ENCODE peak calls at places on chromosomes 13 and 19, in ten cellular contexts. One of them, this sample, is unnamed.

GRCh38 chr19:39150807-39151206 is 25.2 kb downstream of the PAK4 start:
- DNase-seq in neural crest cell: no peak
- DNase-seq in ovary: no peak
- DNase-seq in heart left ventricle: no peak
- DNase-seq in cardiac fibroblast: no peak
- DNase-seq in IMR-90: no peak
- DNase-seq in AG04450: no peak
- DNase-seq in foreskin fibroblast: no peak
- DNase-seq in B cell: no peak
- DNase-seq in nephron progenitor cell: no peak
- DNase-seq in this sample: no peak

GRCh38 chr13:88456155-88456554 is 785.0 kb downstream of the SLITRK5 start:
- DNase-seq in cardiac fibroblast: no peak
- DNase-seq in AG04450: no peak
- DNase-seq in neural crest cell: no peak
- DNase-seq in IMR-90: no peak
- DNase-seq in foreskin fibroblast: no peak
- DNase-seq in ovary: no peak
- DNase-seq in nephron progenitor cell: no peak
- DNase-seq in heart left ventricle: no peak
- DNase-seq in B cell: peak; percentile 40
- DNase-seq in this sample: no peak

GRCh38 chr13:41502676-41503075 is 45.3 kb downstream of the RGCC start:
- DNase-seq in ovary: no peak
- DNase-seq in cardiac fibroblast: no peak
- DNase-seq in AG04450: no peak
- DNase-seq in foreskin fibroblast: no peak
- DNase-seq in heart left ventricle: no peak
- DNase-seq in neural crest cell: no peak
- DNase-seq in B cell: peak; percentile 69
- DNase-seq in IMR-90: no peak
- DNase-seq in nephron progenitor cell: no peak
- DNase-seq in this sample: no peak

GRCh38 chr13:44158741-44159632 is 214.6 kb upstream of the SERP2 start:
- DNase-seq in IMR-90: no peak
- DNase-seq in foreskin fibroblast: no peak
- DNase-seq in neural crest cell: no peak
- DNase-seq in cardiac fibroblast: no peak
- DNase-seq in B cell: no peak
- DNase-seq in nephron progenitor cell: no peak
- DNase-seq in AG04450: no peak
- DNase-seq in heart left ventricle: no peak
- DNase-seq in ovary: peak; percentile 46
- DNase-seq in this sample: no peak

GRCh38 chr19:41906916-41907680 is 21.2 kb downstream of the ERFL start:
- DNase-seq in neural crest cell: no peak
- DNase-seq in foreskin fibroblast: no peak
- DNase-seq in ovary: no peak
- DNase-seq in IMR-90: no peak
- DNase-seq in cardiac fibroblast: no peak
- DNase-seq in nephron progenitor cell: no peak
- DNase-seq in AG04450: no peak
- DNase-seq in B cell: no peak
- DNase-seq in heart left ventricle: no peak
- DNase-seq in this sample: no peak

GRCh38 chr19:5172859-5173577 is 167.6 kb downstream of the PTPRS start:
- DNase-seq in nephron progenitor cell: no peak
- DNase-seq in ovary: no peak
- DNase-seq in foreskin fibroblast: peak; percentile 99
- DNase-seq in IMR-90: peak; percentile 98
- DNase-seq in cardiac fibroblast: peak; percentile 98
- DNase-seq in B cell: no peak
- DNase-seq in heart left ventricle: no peak
- DNase-seq in AG04450: peak; percentile 72
- DNase-seq in neural crest cell: no peak
- DNase-seq in this sample: no peak

GRCh38 chr19:5966215-5966614 is 11.7 kb downstream of the RANBP3 start:
- DNase-seq in nephron progenitor cell: no peak
- DNase-seq in cardiac fibroblast: peak; percentile 71
- DNase-seq in heart left ventricle: no peak
- DNase-seq in IMR-90: peak; percentile 89
- DNase-seq in foreskin fibroblast: peak; percentile 74
- DNase-seq in ovary: no peak
- DNase-seq in AG04450: peak; percentile 79
- DNase-seq in B cell: no peak
- DNase-seq in neural crest cell: no peak
- DNase-seq in this sample: no peak

GRCh38 chr13:84902243-84902642 is 897.0 kb downstream of the SLITRK6 start:
- DNase-seq in neural crest cell: no peak
- DNase-seq in IMR-90: no peak
- DNase-seq in ovary: no peak
- DNase-seq in foreskin fibroblast: no peak
- DNase-seq in B cell: no peak
- DNase-seq in heart left ventricle: no peak
- DNase-seq in cardiac fibroblast: no peak
- DNase-seq in AG04450: no peak
- DNase-seq in nephron progenitor cell: no peak
- DNase-seq in this sample: no peak

GRCh38 chr13:102724923-102725322 is 30.1 kb upstream of the METTL21C start:
- DNase-seq in ovary: no peak
- DNase-seq in B cell: no peak
- DNase-seq in heart left ventricle: no peak
- DNase-seq in neural crest cell: no peak
- DNase-seq in AG04450: no peak
- DNase-seq in cardiac fibroblast: peak; percentile 69
- DNase-seq in foreskin fibroblast: peak; percentile 72
- DNase-seq in nephron progenitor cell: no peak
- DNase-seq in IMR-90: peak; percentile 24
- DNase-seq in this sample: no peak

GRCh38 chr13:84661718-84662117 is 779.4 kb upstream of the SLITRK1 start:
- DNase-seq in B cell: no peak
- DNase-seq in nephron progenitor cell: no peak
- DNase-seq in ovary: no peak
- DNase-seq in heart left ventricle: no peak
- DNase-seq in cardiac fibroblast: no peak
- DNase-seq in IMR-90: peak; percentile 5
- DNase-seq in AG04450: no peak
- DNase-seq in neural crest cell: no peak
- DNase-seq in foreskin fibroblast: peak; percentile 10
- DNase-seq in this sample: no peak

GRCh38 chr13:33279898-33280549 is 5.5 kb downstream of the STARD13 start:
- DNase-seq in IMR-90: peak; percentile 71
- DNase-seq in AG04450: no peak
- DNase-seq in B cell: no peak
- DNase-seq in cardiac fibroblast: peak; percentile 93
- DNase-seq in neural crest cell: no peak
- DNase-seq in heart left ventricle: no peak
- DNase-seq in ovary: no peak
- DNase-seq in nephron progenitor cell: no peak
- DNase-seq in foreskin fibroblast: peak; percentile 83
- DNase-seq in this sample: no peak

GRCh38 chr19:49335071-49335783 is at the start of gene CD37:
- DNase-seq in cardiac fibroblast: no peak
- DNase-seq in ovary: no peak
- DNase-seq in IMR-90: no peak
- DNase-seq in B cell: peak; percentile 79
- DNase-seq in heart left ventricle: no peak
- DNase-seq in foreskin fibroblast: no peak
- DNase-seq in nephron progenitor cell: no peak
- DNase-seq in neural crest cell: no peak
- DNase-seq in AG04450: no peak
- DNase-seq in this sample: no peak

GRCh38 chr13:65594255-65594654 is 1635.9 kb downstream of the PCDH9 start:
- DNase-seq in ovary: no peak
- DNase-seq in AG04450: peak; percentile 11
- DNase-seq in foreskin fibroblast: peak; percentile 60
- DNase-seq in heart left ventricle: no peak
- DNase-seq in B cell: no peak
- DNase-seq in neural crest cell: no peak
- DNase-seq in IMR-90: peak; percentile 82
- DNase-seq in cardiac fibroblast: peak; percentile 67
- DNase-seq in nephron progenitor cell: no peak
- DNase-seq in this sample: no peak

DNA sequence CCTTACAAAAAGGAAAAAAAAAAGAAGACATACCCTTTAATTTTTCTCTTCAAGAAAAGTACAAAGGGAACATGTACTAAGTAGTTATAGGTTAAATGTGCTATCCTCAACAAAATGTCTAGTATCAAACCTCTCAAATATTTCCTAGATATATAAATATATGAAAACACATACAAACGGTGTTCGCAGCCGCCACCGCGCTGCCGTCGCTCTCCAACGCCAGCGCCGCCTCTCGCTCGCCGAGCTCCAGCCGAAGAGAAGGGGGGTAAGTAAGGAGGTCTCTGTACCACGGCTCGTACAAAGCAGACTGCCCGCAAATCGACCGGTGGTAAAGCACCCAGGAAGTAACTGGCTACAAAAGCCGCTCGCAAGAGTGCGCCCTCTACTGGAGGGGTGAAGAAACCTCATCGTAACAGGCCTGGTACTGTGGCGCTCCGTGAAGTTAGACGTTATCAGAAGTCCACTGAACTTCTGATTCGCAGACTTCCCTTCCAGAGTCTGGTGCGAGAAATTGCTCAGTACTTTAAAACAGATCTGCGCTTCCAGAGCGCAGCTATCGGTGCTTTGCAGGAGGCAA is 192.1 kb downstream of the DACH1 start:
- DNase-seq in neural crest cell: no peak
- DNase-seq in ovary: no peak
- DNase-seq in foreskin fibroblast: no peak
- DNase-seq in IMR-90: no peak
- DNase-seq in B cell: no peak
- DNase-seq in nephron progenitor cell: no peak
- DNase-seq in heart left ventricle: no peak
- DNase-seq in cardiac fibroblast: no peak
- DNase-seq in AG04450: no peak
- DNase-seq in this sample: no peak
- TF ChIP-seq CTCF in neural crest cell: no peak
- TF ChIP-seq CTCF in ovary: no peak
- TF ChIP-seq CTCF in foreskin fibroblast: no peak
- TF ChIP-seq CTCF in IMR-90: no peak
- TF ChIP-seq CTCF in B cell: no peak
- TF ChIP-seq CTCF in nephron progenitor cell: no peak
- TF ChIP-seq CTCF in heart left ventricle: no peak
- TF ChIP-seq CTCF in cardiac fibroblast: peak; percentile 13
- TF ChIP-seq CTCF in AG04450: peak; percentile 6
- TF ChIP-seq CTCF in this sample: peak; percentile 58

GRCh38 chr13:22735381-22735995 is 445.3 kb upstream of the SGCG start:
- DNase-seq in AG04450: no peak
- DNase-seq in foreskin fibroblast: no peak
- DNase-seq in nephron progenitor cell: no peak
- DNase-seq in heart left ventricle: peak; percentile 25
- DNase-seq in ovary: no peak
- DNase-seq in IMR-90: no peak
- DNase-seq in cardiac fibroblast: no peak
- DNase-seq in neural crest cell: no peak
- DNase-seq in B cell: no peak
- DNase-seq in this sample: no peak
- TF ChIP-seq CTCF in AG04450: no peak
- TF ChIP-seq CTCF in foreskin fibroblast: no peak
- TF ChIP-seq CTCF in nephron progenitor cell: no peak
- TF ChIP-seq CTCF in heart left ventricle: no peak
- TF ChIP-seq CTCF in ovary: no peak
- TF ChIP-seq CTCF in IMR-90: no peak
- TF ChIP-seq CTCF in cardiac fibroblast: no peak
- TF ChIP-seq CTCF in neural crest cell: no peak
- TF ChIP-seq CTCF in B cell: no peak
- TF ChIP-seq CTCF in this sample: no peak

DNA sequence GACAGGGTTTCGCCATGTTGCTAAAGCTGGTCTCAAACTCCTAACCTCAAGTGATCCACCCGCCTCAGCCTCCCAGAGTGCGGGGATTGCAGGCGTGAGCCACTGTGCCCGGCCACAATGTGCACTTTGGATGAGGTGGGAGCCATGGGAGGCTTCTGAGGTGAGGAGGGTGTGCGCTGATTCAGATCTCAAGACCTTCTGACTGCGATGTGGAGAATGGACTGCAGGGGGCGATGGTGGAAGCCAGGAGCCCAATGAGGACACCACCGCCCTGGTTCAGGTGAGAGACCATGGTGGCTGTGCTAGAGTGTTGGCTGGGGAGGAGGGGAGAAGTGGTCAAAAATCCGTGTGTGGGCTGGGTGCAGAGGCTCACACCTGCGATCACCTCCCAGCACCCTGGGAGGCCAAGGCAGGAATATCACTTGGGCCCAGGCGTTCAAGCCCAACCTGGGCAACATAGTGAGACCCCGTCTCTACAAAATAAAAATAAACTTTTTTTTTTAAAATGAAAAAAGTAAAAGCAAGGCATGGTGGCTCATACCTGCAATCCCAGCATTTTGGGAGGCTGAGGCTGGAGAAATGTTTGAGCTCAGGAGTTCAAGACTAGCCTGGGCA is 5.6 kb downstream of the INAFM1 start:
- DNase-seq in IMR-90: no peak
- DNase-seq in ovary: no peak
- DNase-seq in heart left ventricle: no peak
- DNase-seq in nephron progenitor cell: peak; percentile 46
- DNase-seq in AG04450: no peak
- DNase-seq in cardiac fibroblast: peak; percentile 41
- DNase-seq in neural crest cell: peak; percentile 57
- DNase-seq in foreskin fibroblast: peak; percentile 19
- DNase-seq in B cell: no peak
- DNase-seq in this sample: peak; percentile 61
- TF ChIP-seq CTCF in IMR-90: peak; percentile 26
- TF ChIP-seq CTCF in ovary: no peak
- TF ChIP-seq CTCF in heart left ventricle: no peak
- TF ChIP-seq CTCF in nephron progenitor cell: peak; percentile 19
- TF ChIP-seq CTCF in AG04450: peak; percentile 49
- TF ChIP-seq CTCF in cardiac fibroblast: peak; percentile 60
- TF ChIP-seq CTCF in neural crest cell: peak; percentile 55
- TF ChIP-seq CTCF in foreskin fibroblast: peak; percentile 51
- TF ChIP-seq CTCF in B cell: peak; percentile 42
- TF ChIP-seq CTCF in this sample: peak; percentile 39

DNA sequence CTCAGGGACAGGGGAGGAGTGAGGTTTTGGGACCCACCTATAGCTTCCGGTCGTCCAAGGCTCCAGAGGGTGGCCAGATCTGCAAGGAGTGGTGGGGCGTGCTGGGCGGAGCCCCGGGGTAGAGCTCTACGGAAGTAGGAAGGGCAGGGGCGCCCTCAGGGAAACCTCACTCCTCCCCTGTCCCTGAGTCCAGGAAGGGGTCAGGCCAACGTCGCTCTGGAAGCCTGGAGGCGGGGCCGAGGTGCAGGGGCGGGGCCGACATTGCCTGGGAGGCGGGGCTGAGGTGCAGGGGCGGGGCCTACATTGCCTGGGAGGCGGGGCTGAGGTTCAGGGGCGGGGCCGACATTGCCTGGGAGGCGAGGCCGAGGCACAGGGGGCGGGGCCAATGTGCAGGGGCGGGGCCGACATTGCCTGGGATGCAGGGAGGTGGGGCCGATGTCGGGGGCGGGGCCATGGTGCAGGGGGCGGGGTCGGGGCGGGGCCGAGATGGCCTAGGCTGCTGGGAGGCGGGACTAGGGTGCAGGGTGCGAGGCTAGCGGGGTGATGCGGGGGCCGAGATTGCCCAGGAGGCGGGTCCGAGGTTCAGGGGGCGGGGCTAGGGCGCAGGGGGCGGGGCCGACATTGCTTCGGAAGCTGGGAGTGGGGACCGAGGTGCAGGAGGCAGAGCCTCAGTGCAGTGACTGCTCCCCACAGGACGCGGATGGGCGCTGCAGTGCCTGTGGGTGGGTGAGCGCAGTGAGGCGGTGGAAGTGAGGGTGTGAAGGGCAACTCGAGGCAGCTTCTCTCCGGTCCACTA is 4.9 kb upstream of the PALM start:
- DNase-seq in cardiac fibroblast: peak; percentile 51
- DNase-seq in ovary: peak; percentile 88
- DNase-seq in nephron progenitor cell: peak; percentile 95
- DNase-seq in IMR-90: peak; percentile 18
- DNase-seq in heart left ventricle: peak; percentile 84
- DNase-seq in foreskin fibroblast: peak; percentile 53
- DNase-seq in AG04450: no peak
- DNase-seq in neural crest cell: peak; percentile 72
- DNase-seq in B cell: no peak
- DNase-seq in this sample: peak; percentile 66
- TF ChIP-seq CTCF in cardiac fibroblast: no peak
- TF ChIP-seq CTCF in ovary: no peak
- TF ChIP-seq CTCF in nephron progenitor cell: no peak
- TF ChIP-seq CTCF in IMR-90: no peak
- TF ChIP-seq CTCF in heart left ventricle: no peak
- TF ChIP-seq CTCF in foreskin fibroblast: no peak
- TF ChIP-seq CTCF in AG04450: no peak
- TF ChIP-seq CTCF in neural crest cell: no peak
- TF ChIP-seq CTCF in B cell: no peak
- TF ChIP-seq CTCF in this sample: no peak